ENCODE peak calls at places on chromosome 21, in eight cellular contexts. F is effector memory CD4-positive, alpha-beta T cell; O is heart right ventricle; H is GM23248; C is HCT116; T is prostate gland; J is brain microvascular endothelial cell; U is coronary artery. L is an unnamed sample.

GRCh38 chr21:18000961-18001522 is 181.9 kb upstream of the C21orf91 start:
- DNase-seq in F (no peak), O (no peak), H (no peak), C (no peak), T (no peak), J (no peak), U (no peak), L (no peak)

GRCh38 chr21:41819856-41820281 is 53.0 kb upstream of the RIPK4 start:
- DNase-seq in F (no peak), O (no peak), H (no peak), C (no peak), T (no peak), J (no peak), U (no peak), L (no peak)

GRCh38 chr21:45332415-45332814 is 44.7 kb upstream of the POFUT2 start:
- DNase-seq in F (no peak), O (no peak), H (no peak), C (no peak), T (no peak), J (no peak), U (no peak), L (no peak)

GRCh38 chr21:40841524-40842196 is 5.3 kb downstream of the DSCAM start:
- DNase-seq in F (no peak), O (peak; percentile 42), H (no peak), C (no peak), T (peak; percentile 64), J (no peak), U (no peak), L (no peak)

GRCh38 chr21:42632336-42632751 is 21.1 kb upstream of the PDE9A start:
- DNase-seq in F (no peak), O (no peak), H (no peak), C (no peak), T (no peak), J (no peak), U (no peak), L (no peak)

GRCh38 chr21:17432732-17433057 is 80.1 kb upstream of the CXADR start:
- DNase-seq in F (no peak), O (no peak), H (no peak), C (no peak), T (no peak), J (no peak), U (no peak), L (no peak)

GRCh38 chr21:43892984-43893535 is 28.0 kb downstream of the AGPAT3 start:
- DNase-seq in F (no peak), O (no peak), H (no peak), C (no peak), T (no peak), J (no peak), U (no peak), L (no peak)

GRCh38 chr21:45319461-45320211 is 31.9 kb upstream of the POFUT2 start:
- DNase-seq in F (no peak), O (peak; percentile 68), H (peak; percentile 30), C (no peak), T (no peak), J (no peak), U (peak; percentile 94), L (peak; percentile 97)

GRCh38 chr21:41506526-41507520 is 1.1 kb downstream of the TMPRSS2 start:
- DNase-seq in F (no peak), O (no peak), H (peak; percentile 14), C (no peak), T (no peak), J (no peak), U (no peak), L (no peak)

GRCh38 chr21:29749223-29749622 is 190.6 kb downstream of the GRIK1 start:
- DNase-seq in F (no peak), O (no peak), H (no peak), C (no peak), T (no peak), J (no peak), U (no peak), L (no peak)

GRCh38 chr21:43659136-43660000 is at the start of the genes HSF2BP and RRP1B:
- DNase-seq in F (peak; percentile 62), O (peak; percentile 85), H (peak; percentile 94), C (peak; percentile 41), T (peak; percentile 71), J (peak; percentile 49), U (peak; percentile 85), L (peak; percentile 89)

GRCh38 chr21:15066231-15066577 is 1.4 kb upstream of the NRIP1 start:
- DNase-seq in F (no peak), O (no peak), H (peak; percentile 47), C (no peak), T (no peak), J (no peak), U (no peak), L (no peak)

GRCh38 chr21:27721675-27722074 is 754.8 kb upstream of the ADAMTS5 start:
- DNase-seq in F (no peak), O (no peak), H (no peak), C (no peak), T (no peak), J (no peak), U (no peak), L (no peak)
- H3K27ac ChIP-seq in F (no peak overlapping the region), O (no peak overlapping the region), H (no peak overlapping the region), C (no peak overlapping the region), T (no peak overlapping the region), J (no peak overlapping the region), U (no peak overlapping the region), L (no peak overlapping the region)

DNA sequence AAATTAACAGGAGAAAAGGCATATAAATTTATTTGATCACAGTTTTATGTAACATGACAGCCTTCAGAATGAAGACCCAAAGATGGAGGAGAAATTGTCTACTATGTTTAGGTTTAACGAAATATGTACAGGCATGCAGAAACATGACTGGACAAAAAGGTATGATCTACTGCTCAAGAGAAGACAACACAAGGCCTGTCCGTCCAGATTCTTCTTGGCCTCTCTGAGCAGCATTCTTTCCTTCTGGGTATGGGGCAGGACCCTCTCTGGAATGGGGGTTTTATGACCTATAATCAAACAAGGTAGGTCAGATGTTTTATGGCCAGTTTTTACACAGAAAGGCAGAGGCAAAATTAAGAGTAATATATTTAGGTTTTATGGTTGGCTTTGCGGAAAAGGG is 13.5 kb upstream of the SYNJ1 start:
- DNase-seq in F (no peak), O (no peak), H (no peak), C (no peak), T (no peak), J (no peak), U (no peak), L (no peak)
- H3K27ac ChIP-seq in F (no peak overlapping the region), O (no peak overlapping the region), H (no peak overlapping the region), C (no peak overlapping the region), T (no peak overlapping the region), J (no peak overlapping the region), U (no peak overlapping the region), L (no peak overlapping the region)

DNA sequence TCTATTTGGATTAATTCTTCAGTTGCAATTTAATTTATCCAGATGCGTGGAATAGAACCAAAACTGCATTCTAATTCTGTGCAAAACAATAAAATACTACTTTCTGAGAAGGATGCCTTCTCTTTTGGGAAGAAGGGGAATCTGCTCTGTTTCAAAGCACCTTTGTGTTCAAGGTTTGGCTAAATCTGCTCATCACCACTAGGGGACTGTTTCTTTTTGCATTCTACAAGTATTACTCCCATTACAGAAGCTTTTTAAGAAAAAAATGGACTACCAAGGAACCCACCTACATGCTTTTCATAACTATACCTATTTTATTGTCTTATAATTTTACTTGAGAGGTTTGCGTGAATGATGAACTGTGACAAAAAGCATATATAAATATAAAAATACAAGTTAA is 18.2 kb downstream of the MRPS6 start:
- DNase-seq in F (no peak), O (no peak), H (peak; percentile 20), C (peak; percentile 3), T (no peak), J (no peak), U (no peak), L (no peak)
- H3K27ac ChIP-seq in F (no peak overlapping the region), O (no peak overlapping the region), H (no peak overlapping the region), C (no peak overlapping the region), T (no peak overlapping the region), J (no peak overlapping the region), U (no peak overlapping the region), L (no peak overlapping the region)

GRCh38 chr21:39084979-39085729 is 98.1 kb downstream of the PSMG1 start:
- DNase-seq in F (no peak), O (no peak), H (no peak), C (no peak), T (no peak), J (no peak), U (peak; percentile 47), L (no peak)

GRCh38 chr21:39084073-39084472 is 99.2 kb downstream of the PSMG1 start:
- DNase-seq in F (no peak), O (no peak), H (no peak), C (no peak), T (no peak), J (no peak), U (peak; percentile 69), L (no peak)

GRCh38 chr21:39080366-39080765 is 102.9 kb downstream of the PSMG1 start:
- DNase-seq in F (no peak), O (no peak), H (no peak), C (no peak), T (no peak), J (no peak), U (peak; percentile 54), L (no peak)

GRCh38 chr21:39083377-39084008 is 99.8 kb downstream of the PSMG1 start:
- DNase-seq in F (no peak), O (no peak), H (peak; percentile 27), C (no peak), T (peak; percentile 73), J (no peak), U (peak; percentile 69), L (no peak)

GRCh38 chr21:39082656-39083376 is 100.4 kb downstream of the PSMG1 start:
- DNase-seq in F (no peak), O (no peak), H (no peak), C (peak; percentile 13), T (peak; percentile 67), J (no peak), U (peak; percentile 72), L (no peak)
- H3K27ac ChIP-seq in F (no peak overlapping the region), O (peak overlapping the region; percentile 15), H (no peak overlapping the region), C (no peak overlapping the region), T (peak overlapping the region; percentile 62), J (no peak overlapping the region), U (no peak overlapping the region), L (no peak overlapping the region)

GRCh38 chr21:38389891-38390290 is 108.4 kb downstream of the ERG start:
- DNase-seq in F (no peak), O (no peak), H (no peak), C (no peak), T (no peak), J (no peak), U (no peak), L (no peak)
- H3K27ac ChIP-seq in F (no peak overlapping the region), O (no peak overlapping the region), H (no peak overlapping the region), C (no peak overlapping the region), T (no peak overlapping the region), J (no peak overlapping the region), U (no peak overlapping the region), L (no peak overlapping the region)

L was measured in SJSA1.